ENCODE peak calls at places on chromosomes 1 and 21, in four cellular contexts. A, Z, C and I are unnamed samples.

GRCh38 chr1:239708622-239709021 is 322.3 kb downstream of the CHRM3 start:
- DNase-seq in C (no peak), A (no peak), Z (no peak), I (no peak)

GRCh38 chr21:36203603-36203889 is 46.9 kb downstream of the DOP1B start:
- DNase-seq in A (peak; percentile 55), Z (peak; percentile 51), C (no peak), I (no peak)

GRCh38 chr1:2561446-2561845 is 5.3 kb downstream of the TNFRSF14 start:
- DNase-seq in A (no peak), C (no peak), Z (no peak), I (no peak)

GRCh38 chr1:33985656-33986055 is 121.8 kb downstream of the HMGB4 start:
- DNase-seq in C (no peak), Z (peak; percentile 78), A (no peak), I (no peak)

GRCh38 chr1:46606255-46606965 is 2.3 kb upstream of the MKNK1 start:
- DNase-seq in A (no peak), Z (no peak), C (no peak), I (no peak)

GRCh38 chr1:23625929-23626535 is 65.6 kb upstream of the RPL11 start:
- DNase-seq in A (no peak), C (no peak), Z (no peak), I (no peak)

GRCh38 chr1:22365331-22366295 is 86.0 kb upstream of the ZBTB40 start:
- DNase-seq in Z (no peak), A (no peak), C (no peak), I (no peak)

GRCh38 chr1:75999034-75999433 is 66.8 kb upstream of the ASB17 start:
- DNase-seq in Z (no peak), C (no peak), A (no peak), I (no peak)

GRCh38 chr1:115642168-115643072 is 650 bp downstream of the VANGL1 start:
- DNase-seq in A (peak; percentile 73), C (no peak), Z (peak; percentile 84), I (peak; percentile 69)

GRCh38 chr1:31620631-31621497 is 3.4 kb downstream of the HCRTR1 start:
- DNase-seq in Z (no peak), C (no peak), A (no peak), I (no peak)

GRCh38 chr1:76254165-76255043 is 179.9 kb downstream of the ST6GALNAC3 start:
- DNase-seq in Z (no peak), A (no peak), C (no peak), I (no peak)

GRCh38 chr1:29860681-29861080 is 624.4 kb downstream of the PTPRU start:
- DNase-seq in A (no peak), C (no peak), Z (no peak), I (no peak)

GRCh38 chr1:20184997-20185833 is 681 bp upstream of the UBXN10 start:
- DNase-seq in C (no peak), A (no peak), Z (no peak), I (no peak)

GRCh38 chr1:58497499-58497898 is 49.0 kb downstream of the OMA1 start:
- DNase-seq in A (no peak), Z (no peak), C (no peak), I (no peak)

GRCh38 chr21:39313042-39313456 is 383 bp downstream of the BRWD1 start:
- DNase-seq in Z (peak; percentile 80), C (peak; percentile 70), A (no peak), I (peak; percentile 44)

GRCh38 chr1:30759718-30760281 is 2.2 kb upstream of the LAPTM5 start:
- DNase-seq in Z (no peak), A (no peak), C (no peak), I (peak; percentile 46)

GRCh38 chr1:25021586-25022215 is 91.6 kb upstream of the RUNX3 start:
- DNase-seq in Z (no peak), A (no peak), C (no peak), I (no peak)

GRCh38 chr21:45114475-45114874 is 40.1 kb downstream of the ADARB1 start:
- DNase-seq in C (no peak), A (no peak), Z (no peak), I (no peak)

GRCh38 chr21:45115141-45115540 is 40.8 kb downstream of the ADARB1 start:
- DNase-seq in A (no peak), C (no peak), Z (no peak), I (no peak)

GRCh38 chr21:45113543-45113942 is 39.2 kb downstream of the ADARB1 start:
- DNase-seq in A (no peak), C (no peak), Z (no peak), I (no peak)

GRCh38 chr21:45112371-45112770 is 38.0 kb downstream of the ADARB1 start:
- DNase-seq in Z (no peak), A (no peak), C (no peak), I (no peak)

DNA sequence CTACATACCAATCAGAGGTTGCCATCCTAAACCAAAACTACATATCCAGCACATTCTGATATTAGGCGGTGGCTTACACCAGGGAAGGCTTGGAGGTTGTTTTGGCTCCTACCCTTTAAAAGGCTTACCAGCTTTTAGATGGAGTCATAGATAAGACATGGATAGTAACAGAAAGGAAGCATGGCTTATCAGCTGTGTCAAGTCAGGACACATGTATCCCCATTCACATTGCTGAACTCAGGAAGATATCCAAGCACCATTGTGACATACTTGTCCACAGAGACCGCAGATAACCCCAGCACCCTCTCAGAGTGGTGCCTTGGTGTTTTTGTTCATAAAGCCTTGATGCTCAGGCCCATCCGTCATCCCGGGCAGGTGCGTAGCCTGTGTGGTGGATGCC is 39.7 kb downstream of the ADARB1 start:
- DNase-seq in A (no peak), Z (no peak), C (no peak), I (no peak)
- H3K4me1 ChIP-seq in A (no peaks in the 10 kb centered on the region), Z (no peaks in the 10 kb centered on the region), C (peaks cover 28% of the 10 kb centered on the region), I (peaks cover 31% of the 10 kb centered on the region)

DNA sequence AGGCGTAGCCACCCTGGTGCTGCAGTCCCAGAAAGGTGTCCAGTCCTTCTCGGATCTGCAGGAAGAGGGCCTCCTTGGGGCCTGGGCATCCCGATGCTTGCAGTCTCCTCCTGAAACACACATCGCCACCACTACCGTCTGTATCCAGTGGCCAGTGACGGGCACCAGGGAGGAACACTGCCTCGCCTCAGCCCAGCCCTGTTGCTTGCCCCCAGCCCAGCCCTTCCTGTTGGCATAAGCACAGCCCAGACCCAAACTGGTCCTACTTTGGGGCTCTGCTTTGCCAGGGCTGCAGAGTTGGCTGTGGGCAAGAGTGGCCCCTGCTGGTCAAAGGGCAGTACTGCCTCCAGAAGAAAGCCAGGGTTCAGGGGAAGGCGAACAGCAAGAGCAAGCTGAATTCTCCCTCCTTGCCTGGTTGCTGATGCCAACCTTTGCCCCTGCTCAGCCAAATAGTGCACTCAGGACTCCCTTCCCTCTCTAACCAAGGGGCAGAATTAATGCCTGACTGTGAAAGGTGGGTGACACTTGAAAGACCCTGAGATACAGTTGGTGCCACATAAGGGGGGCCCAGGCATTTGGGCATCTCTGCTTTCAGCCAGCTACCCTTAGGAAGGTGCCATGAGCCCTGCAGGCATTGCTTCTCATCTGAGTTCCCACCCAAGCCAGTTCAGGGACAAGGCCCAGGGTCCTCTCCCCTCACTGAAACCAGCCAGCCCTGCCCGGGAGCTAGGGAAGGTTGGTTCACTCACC is 11.1 kb upstream of the ARHGEF2 start:
- DNase-seq in Z (peak; percentile 89), C (peak; percentile 85), A (peak; percentile 72), I (peak; percentile 75)
- H3K4me3 ChIP-seq in Z (peak overlapping the region; percentile 39), C (peak overlapping the region; percentile 38), A (no peak overlapping the region), I (no peak overlapping the region)

GRCh38 chr21:29238052-29238966 is 60.4 kb upstream of the BACH1 start:
- DNase-seq in C (no peak), Z (no peak), A (no peak), I (no peak)
- H3K4me1 ChIP-seq in C (peaks cover 24% of the 10 kb centered on the region), Z (no peaks in the 10 kb centered on the region), A (peaks cover 11% of the 10 kb centered on the region), I (no peaks in the 10 kb centered on the region)

GRCh38 chr1:10760566-10761502 is 35.6 kb downstream of the CASZ1 start:
- DNase-seq in Z (no peak), C (no peak), A (no peak), I (no peak)
- H3K4me3 ChIP-seq in Z (no peak overlapping the region), C (no peak overlapping the region), A (no peak overlapping the region), I (no peak overlapping the region)